ENCODE peak calls at places on chromosomes 13 and 19, in seven cellular contexts. M is PC-9, Y is OCI-LY7, F is GM23338, H is MM.1S, I is SK-N-SH, P is hepatocyte. X is an unnamed sample.

GRCh38 chr13:44816701-44817684 is 172.3 kb downstream of the NUFIP1 start:
- DNase-seq in F (no peak), I (no peak), Y (no peak), H (no peak), P (no peak), M (peak; percentile 93), X (peak; percentile 82)

GRCh38 chr13:22929391-22930126 is 251.2 kb upstream of the SGCG start:
- DNase-seq in P (no peak), F (no peak), M (no peak), H (no peak), I (no peak), Y (no peak), X (no peak)

GRCh38 chr19:53991224-53992113 is at the start of gene CACNG6:
- DNase-seq in F (peak; percentile 86), Y (peak; percentile 81), P (peak; percentile 63), M (peak; percentile 72), I (peak; percentile 73), H (no peak), X (peak; percentile 48)

GRCh38 chr13:98556968-98557591 is 19.8 kb downstream of the STK24 start:
- DNase-seq in Y (no peak), F (no peak), P (peak; percentile 50), I (peak; percentile 52), H (no peak), M (no peak), X (no peak)

GRCh38 chr19:56309511-56310185 is 5.0 kb downstream of the ZSCAN5A start:
- DNase-seq in M (peak; percentile 58), F (peak; percentile 90), P (peak; percentile 69), I (peak; percentile 80), H (peak; percentile 63), Y (peak; percentile 68), X (peak; percentile 58)

GRCh38 chr13:84439108-84439507 is 556.8 kb upstream of the SLITRK1 start:
- DNase-seq in H (no peak), Y (no peak), P (no peak), F (no peak), M (no peak), I (no peak), X (no peak)

GRCh38 chr13:97921146-97921776 is 32.2 kb upstream of the IPO5 start:
- DNase-seq in F (no peak), Y (no peak), I (no peak), M (no peak), P (peak; percentile 11), H (no peak), X (no peak)

GRCh38 chr19:16899566-16900075 is 10.8 kb downstream of the F2RL3 start:
- DNase-seq in I (peak; percentile 53), Y (peak; percentile 62), H (peak; percentile 65), M (peak; percentile 48), F (peak; percentile 73), P (peak; percentile 46), X (peak; percentile 60)

GRCh38 chr19:40611096-40611495 is 9.9 kb downstream of the LTBP4 start:
- DNase-seq in M (no peak), I (no peak), H (no peak), F (no peak), P (no peak), Y (no peak), X (peak; percentile 54)

GRCh38 chr13:113124211-113125025 is 1.8 kb downstream of the F10 start:
- DNase-seq in H (no peak), Y (no peak), M (no peak), F (no peak), P (no peak), I (no peak), X (no peak)

GRCh38 chr19:53519431-53519830 is 18.5 kb upstream of the ZNF331 start:
- DNase-seq in I (no peak), P (peak; percentile 28), M (no peak), F (no peak), Y (no peak), H (no peak), X (no peak)

GRCh38 chr13:27797228-27797624 is 4.9 kb downstream of the GSX1 start:
- DNase-seq in H (no peak), F (peak; percentile 95), P (peak; percentile 66), M (no peak), I (no peak), Y (no peak), X (peak; percentile 32)

GRCh38 chr19:10553943-10554381 is 10.3 kb downstream of the ATG4D start:
- DNase-seq in Y (peak; percentile 82), P (no peak), F (no peak), M (no peak), I (no peak), H (no peak), X (no peak)

GRCh38 chr13:60990032-60990733 is 425.5 kb downstream of the PCDH20 start:
- DNase-seq in F (peak; percentile 72), P (no peak), M (peak; percentile 14), H (no peak), Y (peak; percentile 1), I (no peak), X (peak; percentile 56)

GRCh38 chr13:32911506-32911905 is 104.7 kb upstream of the KL start:
- DNase-seq in I (peak; percentile 43), Y (peak; percentile 30), F (peak; percentile 64), P (peak; percentile 32), H (peak; percentile 10), M (no peak), X (peak; percentile 61)

GRCh38 chr19:48627211-48627864 is 8.0 kb downstream of the SPHK2 start:
- DNase-seq in P (peak; percentile 56), I (no peak), F (no peak), M (peak; percentile 83), H (no peak), Y (no peak), X (no peak)

GRCh38 chr13:67650471-67650870 is 420.3 kb upstream of the PCDH9 start:
- DNase-seq in M (no peak), Y (no peak), H (no peak), F (no peak), P (no peak), I (no peak), X (no peak)

GRCh38 chr19:29389495-29389894 is 136.3 kb upstream of the VSTM2B start:
- DNase-seq in F (no peak), I (no peak), P (no peak), M (no peak), H (no peak), Y (no peak), X (no peak)

GRCh38 chr19:58395979-58396627 is 647 bp downstream of the RNF225 start:
- DNase-seq in H (no peak), M (no peak), P (peak; percentile 41), Y (no peak), F (peak; percentile 71), I (no peak), X (no peak)

GRCh38 chr13:66659291-66660012 is 570.7 kb downstream of the PCDH9 start:
- DNase-seq in M (peak; percentile 1), P (no peak), Y (peak; percentile 90), H (no peak), F (no peak), I (no peak), X (no peak)

GRCh38 chr13:58087566-58087965 is 456.0 kb downstream of the PCDH17 start:
- DNase-seq in F (peak; percentile 4), P (peak; percentile 35), I (no peak), M (no peak), H (no peak), Y (no peak), X (peak; percentile 2)

GRCh38 chr13:45951724-45952123 is 100.2 kb upstream of the SIAH3 start:
- DNase-seq in P (no peak), F (no peak), H (no peak), Y (no peak), I (no peak), M (no peak), X (no peak)

GRCh38 chr13:40604135-40604534 is 62.3 kb downstream of the FOXO1 start:
- DNase-seq in M (no peak), P (no peak), I (no peak), H (no peak), F (no peak), Y (no peak), X (no peak)

GRCh38 chr19:53868892-53869804 is 1.5 kb downstream of the MYADM start:
- DNase-seq in Y (peak; percentile 46), I (peak; percentile 91), M (peak; percentile 94), H (no peak), F (peak; percentile 94), P (peak; percentile 95), X (peak; percentile 90)

GRCh38 chr19:46373573-46374359 is 26.9 kb downstream of the PPP5C start:
- DNase-seq in M (peak; percentile 99), F (peak; percentile 80), P (peak; percentile 57), H (no peak), Y (no peak), I (peak; percentile 80), X (peak; percentile 95)

GRCh38 chr13:20566424-20566916 is 487 bp upstream of the IFT88 start:
- DNase-seq in Y (no peak), F (peak; percentile 77), I (no peak), P (peak; percentile 90), H (peak; percentile 32), M (no peak), X (peak; percentile 89)

GRCh38 chr19:46209051-46209450 is 20.5 kb upstream of the IGFL1 start:
- DNase-seq in P (no peak), M (peak; percentile 64), H (no peak), Y (no peak), I (no peak), F (no peak), X (peak; percentile 49)

DNA sequence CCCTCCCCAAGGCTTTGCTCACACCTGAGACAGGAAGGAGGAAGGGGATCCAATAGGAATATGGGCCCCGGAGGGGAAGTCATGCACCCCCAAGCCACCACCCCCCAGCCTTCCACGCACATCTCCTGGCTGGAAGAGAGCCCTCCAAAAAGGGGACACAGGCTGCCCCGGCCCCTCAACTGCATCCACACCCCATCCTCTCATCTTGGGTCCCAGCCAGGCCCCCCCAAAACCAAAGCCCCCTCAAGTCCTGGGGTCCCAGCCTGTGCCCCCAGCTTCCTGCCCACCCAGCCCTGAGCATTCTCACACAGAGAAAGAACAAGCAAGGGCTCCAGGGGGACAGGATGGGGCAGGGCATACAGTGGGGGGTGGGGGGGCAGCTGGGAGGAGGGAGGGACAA is 12.1 kb downstream of the SMIM24 start:
- DNase-seq in I (no peak), H (no peak), P (no peak), F (no peak), Y (no peak), M (no peak), X (no peak)
- H3K4me2 ChIP-seq in I (no peak overlapping the region), H (no peak overlapping the region), P (no peak overlapping the region), F (no peak overlapping the region), Y (no peak overlapping the region), M (no peak overlapping the region), X (no peak overlapping the region)

GRCh38 chr19:9474975-9475374 is 23.4 kb downstream of the ZNF560 start:
- DNase-seq in H (no peak), P (no peak), F (no peak), I (no peak), Y (no peak), M (no peak), X (peak; percentile 73)
- H3K9me2 ChIP-seq in H (no peaks in the 10 kb centered on the region), P (no peaks in the 10 kb centered on the region), F (no peaks in the 10 kb centered on the region), I (no peaks in the 10 kb centered on the region), Y (no peaks in the 10 kb centered on the region), M (no peaks in the 10 kb centered on the region), X (no peaks in the 10 kb centered on the region)

DNA sequence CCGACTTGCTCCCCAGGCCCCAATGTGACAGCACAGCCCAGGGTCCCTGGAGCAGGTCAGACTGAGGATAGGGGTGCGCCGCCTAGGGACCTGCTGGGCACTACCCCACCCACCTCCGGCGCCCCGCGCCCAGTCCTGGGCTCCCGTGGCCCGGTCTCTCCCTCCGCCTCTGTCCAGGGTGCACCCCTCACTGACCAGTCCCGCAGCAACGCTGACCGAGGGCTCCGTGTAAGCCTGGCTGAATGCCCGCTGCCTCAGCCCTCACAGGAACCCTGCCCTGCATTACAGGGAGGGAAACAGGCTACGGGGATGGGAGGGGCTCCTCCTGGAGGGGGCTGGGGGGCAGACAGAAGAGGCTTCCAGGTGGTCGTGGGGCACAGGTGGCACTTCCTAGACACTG is 31.7 kb downstream of the GPX4 start:
- DNase-seq in M (no peak), I (no peak), P (no peak), H (no peak), F (no peak), Y (no peak), X (no peak)
- H3K4me2 ChIP-seq in M (no peak overlapping the region), I (no peak overlapping the region), P (no peak overlapping the region), H (no peak overlapping the region), F (no peak overlapping the region), Y (no peak overlapping the region), X (no peak overlapping the region)

GRCh38 chr19:33385956-33386355 is 12.4 kb downstream of the CEBPG start:
- DNase-seq in H (no peak), I (no peak), Y (no peak), P (no peak), F (no peak), M (no peak), X (no peak)
- H3K9me2 ChIP-seq in H (no peaks in the 10 kb centered on the region), I (no peaks in the 10 kb centered on the region), Y (no peaks in the 10 kb centered on the region), P (no peaks in the 10 kb centered on the region), F (no peaks in the 10 kb centered on the region), M (no peaks in the 10 kb centered on the region), X (no peaks in the 10 kb centered on the region)